ENCODE peak calls at places on chromosomes 4 and X, in five cellular contexts. H is cardiac muscle cell, Y is adipocyte, F is foreskin fibroblast, C is Karpas-422. Q is an unnamed sample.

GRCh38 chr4:7210818-7211217 is 18.5 kb downstream of the SORCS2 start:
- DNase-seq in H (no peak), Y (peak), F (peak), C (no peak), Q (peak)

GRCh38 chrX:23304881-23305280 is 29.8 kb upstream of the PTCHD1 start:
- DNase-seq in H (no peak), Y (no peak), F (no peak), C (no peak), Q (no peak)

GRCh38 chrX:149848855-149849254 is 32.1 kb upstream of the MAGEA8 start:
- DNase-seq in H (no peak), Y (no peak), F (no peak), C (no peak), Q (no peak)

GRCh38 chr4:53227451-53227850 is 138.4 kb downstream of the SCFD2 start:
- DNase-seq in H (no peak), Y (no peak), F (no peak), C (peak), Q (no peak)

GRCh38 chrX:40581333-40581910 is 652 bp downstream of the ATP6AP2 start:
- DNase-seq in H (no peak), Y (peak), F (peak), C (peak), Q (peak)

GRCh38 chrX:78165425-78165824 is 26.0 kb upstream of the TAF9B start:
- DNase-seq in H (no peak), Y (no peak), F (no peak), C (no peak), Q (no peak)

GRCh38 chr4:173509031-173510001 is 20.7 kb downstream of the HAND2 start:
- DNase-seq in H (peak), Y (peak), F (peak), C (peak), Q (no peak)

GRCh38 chr4:72846280-72847111 is 223.0 kb downstream of the COX18 start:
- DNase-seq in H (peak), Y (no peak), F (no peak), C (peak), Q (no peak)

GRCh38 chrX:118261136-118261535 is 84.8 kb upstream of the WDR44 start:
- DNase-seq in H (no peak), Y (no peak), F (no peak), C (no peak), Q (no peak)

GRCh38 chr4:31905363-31905762 is 1185.2 kb downstream of the PCDH7 start:
- DNase-seq in H (no peak), Y (no peak), F (no peak), C (no peak), Q (no peak)

GRCh38 chr4:109325698-109326097 is 23.2 kb upstream of the COL25A1 start:
- DNase-seq in H (no peak), Y (no peak), F (no peak), C (no peak), Q (no peak)

GRCh38 chr4:2266181-2266580 is 4.3 kb upstream of the MXD4 start:
- DNase-seq in H (no peak), Y (peak), F (peak), C (no peak), Q (no peak)

GRCh38 chr4:173357939-173358338 is 12.8 kb upstream of the SAP30 start:
- DNase-seq in H (no peak), Y (no peak), F (no peak), C (no peak), Q (no peak)

GRCh38 chr4:107931775-107932321 is 499 bp downstream of the CYP2U1 start:
- DNase-seq in H (no peak), Y (no peak), F (no peak), C (peak), Q (no peak)

GRCh38 chrX:150690126-150690525 is 3.1 kb upstream of the MTMR1 start:
- DNase-seq in H (no peak), Y (peak), F (peak), C (no peak), Q (peak)

DNA sequence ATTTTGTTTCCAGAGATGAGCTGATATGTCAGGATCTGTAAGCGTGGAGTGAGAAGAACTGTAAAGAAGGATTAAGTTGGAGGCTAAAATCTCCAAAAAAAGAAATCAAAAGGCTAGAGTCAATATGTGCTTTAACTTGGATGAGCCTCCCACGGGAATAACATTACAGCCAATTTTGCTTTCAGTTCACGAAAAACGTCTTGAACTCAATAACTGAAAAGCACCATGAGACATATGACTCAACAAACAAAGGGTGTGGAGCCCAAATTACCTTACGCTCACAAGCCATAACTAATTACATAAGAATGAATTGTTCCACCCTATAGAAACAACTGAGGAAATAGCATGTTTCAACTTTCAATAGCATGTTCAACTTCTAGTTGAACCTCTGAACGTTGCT is 22.3 kb downstream of the TMPRSS11D start:
- DNase-seq in H (no peak), Y (no peak), F (no peak), C (no peak), Q (peak)
- H3K4me3 ChIP-seq in H (no peak), Y (peak), F (no peak), C (no peak), Q (no peak)

DNA sequence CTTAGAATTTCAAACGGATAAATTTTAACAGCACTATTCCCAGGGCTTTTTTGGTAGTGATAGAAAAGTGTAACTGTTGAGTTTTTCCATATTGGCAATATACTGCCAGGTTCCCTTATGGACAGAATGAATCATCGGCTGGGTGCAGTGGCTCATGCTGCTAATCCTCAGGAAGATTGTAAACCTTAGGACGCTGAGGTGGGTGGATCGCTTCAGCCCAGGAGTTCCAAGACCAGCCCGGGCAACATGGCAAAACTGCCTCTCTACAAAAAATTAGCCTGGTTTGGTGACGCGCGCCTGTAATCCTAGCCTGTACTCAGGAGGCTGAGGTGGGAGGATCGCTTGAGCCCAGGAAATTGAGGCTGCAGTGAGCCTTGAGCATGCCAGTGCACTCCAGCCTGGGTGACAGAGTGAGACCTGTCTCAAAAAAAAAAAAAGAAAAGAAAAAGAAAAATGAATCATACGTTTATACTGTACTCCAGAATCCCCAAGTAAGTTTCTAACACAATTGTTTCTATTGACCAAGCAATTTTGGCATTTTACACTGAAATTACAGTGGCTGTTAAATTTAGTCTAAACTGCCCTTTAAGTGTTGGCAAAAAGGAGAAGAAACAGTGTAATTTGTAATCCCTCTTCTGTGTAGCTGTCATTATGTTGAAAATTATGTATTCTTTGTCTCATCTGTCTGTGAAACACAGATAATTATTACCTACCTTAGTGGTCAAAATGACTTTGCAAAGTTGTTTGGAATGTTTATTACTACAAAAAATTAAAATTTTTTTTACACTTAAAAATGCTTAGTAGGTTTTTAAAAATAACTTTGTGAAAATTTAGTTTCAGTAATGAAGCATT is 1.8 kb downstream of the SLC30A9 start:
- DNase-seq in H (no peak), Y (peak), F (peak), C (no peak), Q (no peak)
- H3K4me3 ChIP-seq in H (peak), Y (peak), F (peak), C (peak), Q (no peak)

GRCh38 chr4:138404801-138405200 is 162.7 kb upstream of the SLC7A11 start:
- DNase-seq in H (no peak), Y (no peak), F (no peak), C (no peak), Q (no peak)
- H3K4me3 ChIP-seq in H (no peak), Y (no peak), F (no peak), C (no peak), Q (no peak)

GRCh38 chr4:146639414-146639814 is 721 bp downstream of the POU4F2 start:
- DNase-seq in H (no peak), Y (no peak), F (no peak), C (no peak), Q (no peak)

GRCh38 chr4:146640021-146640425 is 1.3 kb downstream of the POU4F2 start:
- DNase-seq in H (no peak), Y (no peak), F (no peak), C (no peak), Q (no peak)

GRCh38 chr4:146638801-146639351 is at the start of gene POU4F2:
- DNase-seq in H (peak), Y (peak), F (peak), C (no peak), Q (no peak)

GRCh38 chr4:146640459-146641061 is 1.9 kb downstream of the POU4F2 start:
- DNase-seq in H (no peak), Y (no peak), F (no peak), C (no peak), Q (no peak)

DNA sequence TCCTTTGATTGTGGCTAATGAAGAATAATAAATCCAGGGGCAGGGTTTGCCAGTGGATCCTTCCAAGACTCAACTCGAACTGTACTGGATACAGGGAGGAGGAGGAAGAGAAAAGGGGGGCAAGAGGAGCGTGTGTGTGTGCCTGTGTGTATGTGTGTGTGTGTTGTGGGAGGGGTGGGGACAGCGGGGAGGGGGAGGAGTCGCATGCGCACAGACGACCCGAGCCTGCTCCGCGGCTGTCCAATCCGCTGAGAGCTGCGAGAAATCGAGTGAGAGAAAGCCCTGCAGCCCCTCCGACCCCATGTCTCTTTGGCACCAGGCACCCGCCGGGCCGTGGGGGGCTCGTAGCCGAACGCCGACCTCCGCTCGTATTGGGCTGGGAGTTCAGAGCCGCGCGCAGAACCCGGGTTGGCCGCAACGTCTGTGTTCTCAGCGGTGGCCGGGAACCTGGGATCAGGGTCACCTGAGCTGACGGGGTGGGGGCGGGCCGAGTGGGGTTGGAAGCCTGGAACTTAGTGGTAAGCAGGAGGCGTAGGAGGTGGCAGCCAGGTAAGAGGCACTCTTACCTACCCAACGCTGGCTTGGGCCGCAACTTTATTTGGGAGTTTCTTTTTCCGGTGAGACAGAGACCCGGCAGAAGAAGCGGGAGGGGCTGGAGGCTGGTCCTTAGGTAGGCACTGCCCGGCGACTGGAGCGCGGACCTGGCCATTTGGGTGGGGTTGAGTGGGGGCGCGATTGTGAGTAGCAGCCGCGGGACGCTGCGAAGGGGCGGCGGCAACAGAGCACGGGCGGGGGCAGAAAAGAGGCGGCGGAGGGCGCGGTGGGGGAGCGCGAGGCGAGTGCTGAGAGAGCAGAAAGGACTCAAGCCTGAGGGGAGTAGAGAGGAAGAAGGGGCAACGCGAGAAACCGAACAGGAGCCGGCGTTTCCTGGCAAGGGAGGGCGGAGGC is 566 bp upstream of the POU4F2 start:
- DNase-seq in H (peak), Y (no peak), F (no peak), C (no peak), Q (no peak)
- H3K4me3 ChIP-seq in H (peak), Y (no peak), F (no peak), C (no peak), Q (peak)

DNA sequence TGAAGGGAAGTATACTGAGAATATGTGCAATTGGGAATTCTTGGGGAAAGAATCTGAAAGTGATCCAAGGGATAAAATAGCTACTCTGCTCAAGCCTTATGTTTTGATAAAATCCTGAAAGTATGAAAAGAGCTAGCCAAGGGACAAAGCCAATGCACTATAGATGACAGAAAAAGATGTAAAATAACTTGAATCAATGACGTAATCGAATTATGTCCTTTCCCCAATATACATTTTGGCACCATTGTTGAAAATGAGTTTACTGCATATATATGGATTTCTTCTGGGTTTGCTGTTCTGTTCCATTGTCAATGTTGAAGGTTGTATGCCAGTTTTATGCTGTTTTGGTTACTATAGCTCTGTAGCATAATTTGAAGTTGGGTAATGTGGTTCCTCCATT is 407.3 kb downstream of the DCAF12L2 start:
- DNase-seq in H (no peak), Y (no peak), F (no peak), C (no peak), Q (no peak)
- H3K4me3 ChIP-seq in H (no peak), Y (no peak), F (no peak), C (no peak), Q (no peak)

GRCh38 chr4:41364871-41365270 is 108.1 kb downstream of the UCHL1 start:
- DNase-seq in H (no peak), Y (peak), F (peak), C (no peak), Q (no peak)
- H3K4me3 ChIP-seq in H (no peak), Y (no peak), F (no peak), C (no peak), Q (no peak)

GRCh38 chr4:186265683-186266648 is at the start of gene F11:
- DNase-seq in H (no peak), Y (no peak), F (no peak), C (no peak), Q (no peak)
- H3K4me3 ChIP-seq in H (peak), Y (peak), F (no peak), C (no peak), Q (no peak)

GRCh38 chr4:55238407-55238806 is 107.6 kb upstream of the SRD5A3 start:
- DNase-seq in H (no peak), Y (no peak), F (no peak), C (no peak), Q (no peak)
- H3K4me3 ChIP-seq in H (no peak), Y (no peak), F (no peak), C (no peak), Q (no peak)

GRCh38 chrX:3268804-3269203 is 77.6 kb downstream of the MXRA5 start:
- DNase-seq in H (no peak), Y (peak), F (peak), C (no peak), Q (no peak)

DNA sequence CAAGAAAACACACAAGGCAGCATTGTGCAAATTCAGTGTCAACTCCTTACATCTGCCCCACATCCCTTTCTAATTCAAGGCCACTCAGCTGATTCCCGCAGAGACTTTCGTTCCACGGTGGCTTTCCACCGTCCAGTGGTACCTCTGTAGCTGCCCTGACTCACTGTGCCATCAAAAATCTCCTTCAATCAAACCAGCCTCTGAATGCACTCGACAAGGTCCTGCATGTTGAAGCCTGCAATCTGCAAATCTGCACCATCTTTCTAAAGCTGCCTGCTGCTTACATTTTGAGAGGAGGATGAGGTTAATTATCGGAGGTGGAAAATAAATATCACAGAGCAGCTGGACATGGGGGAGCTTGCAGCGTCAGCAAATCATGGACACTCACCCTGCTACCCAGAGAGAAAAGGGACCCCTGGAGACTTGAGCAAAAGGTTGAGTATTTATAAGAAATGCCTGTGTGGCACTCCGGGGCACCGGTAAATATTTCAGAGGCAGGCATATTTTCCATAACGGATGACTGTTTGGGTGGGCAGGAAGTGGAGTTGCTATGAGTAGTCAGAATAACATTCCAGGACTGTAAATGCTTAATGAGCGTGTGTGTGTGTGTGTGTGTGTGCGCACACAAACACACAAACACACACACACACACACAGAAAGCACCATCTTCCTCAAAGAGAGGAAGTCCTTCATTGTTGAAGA is 74.8 kb downstream of the MXRA5 start:
- DNase-seq in H (no peak), Y (peak), F (peak), C (no peak), Q (no peak)
- H3K4me3 ChIP-seq in H (no peak), Y (no peak), F (no peak), C (no peak), Q (no peak)